ENCODE peak calls at places on chromosomes 7 and 10, in nine cellular contexts. J is Daoy, S is PC-3, I is dorsolateral prefrontal cortex, H is left ventricle myocardium superior, Y is heart right ventricle, R is stomach, V is Calu3, C is midbrain. G is an unnamed sample.
A peak's percentile ranks its signal among the peaks of the same experiment; 100 is the strongest.

GRCh38 chr10:11320809-11321520 is 290.5 kb downstream of the USP6NL start:
- DNase-seq in H (no peak), C (no peak), S (no peak), R (no peak), Y (no peak), I (no peak), J (no peak), V (no peak), G (no peak)

GRCh38 chr10:35559416-35559815 is 45.7 kb upstream of the GJD4 start:
- DNase-seq in I (no peak), V (no peak), S (no peak), H (no peak), Y (no peak), C (no peak), R (no peak), J (no peak), G (no peak)

GRCh38 chr10:14838582-14839304 is 637 bp downstream of the HSPA14 start:
- DNase-seq in Y (peak; percentile 15), C (no peak), S (no peak), J (peak; percentile 15), R (peak; percentile 30), V (peak; percentile 15), I (no peak), H (peak; percentile 35), G (peak; percentile 70)

GRCh38 chr7:157056957-157057902 is 46.8 kb upstream of the MNX1 start:
- DNase-seq in S (no peak), V (no peak), J (no peak), Y (no peak), C (no peak), R (no peak), H (no peak), I (no peak), G (no peak)

GRCh38 chr10:43226851-43227845 is 39.7 kb downstream of the RASGEF1A start:
- DNase-seq in H (peak; percentile 16), J (no peak), R (no peak), Y (no peak), V (no peak), C (no peak), S (no peak), I (peak; percentile 31), G (peak; percentile 10)

GRCh38 chr7:158698657-158699195 is 5.9 kb downstream of the NCAPG2 start:
- DNase-seq in R (no peak), V (no peak), S (no peak), C (no peak), J (no peak), I (no peak), Y (no peak), H (no peak), G (no peak)

GRCh38 chr7:157490465-157490912 is 153.7 kb downstream of the DNAJB6 start:
- DNase-seq in S (peak; percentile 95), C (peak; percentile 13), I (no peak), J (peak; percentile 95), H (no peak), Y (no peak), V (peak; percentile 47), R (peak; percentile 24), G (no peak)

GRCh38 chr10:77163670-77164348 is 473.8 kb downstream of the KCNMA1 start:
- DNase-seq in I (no peak), R (no peak), H (no peak), C (no peak), V (no peak), J (peak; percentile 95), S (peak; percentile 100), Y (no peak), G (no peak)

GRCh38 chr7:129887865-129888264 is 64.9 kb downstream of the UBE2H start:
- DNase-seq in J (no peak), C (no peak), H (no peak), Y (no peak), R (no peak), I (no peak), S (no peak), V (no peak), G (no peak)

GRCh38 chr10:97229322-97229721 is 43.6 kb upstream of the SLIT1 start:
- DNase-seq in R (no peak), I (no peak), S (peak; percentile 63), C (no peak), J (no peak), Y (no peak), V (no peak), H (no peak), G (no peak)

GRCh38 chr7:7761340-7761973 is 43.0 kb upstream of the RPA3 start:
- DNase-seq in Y (no peak), I (no peak), C (peak; percentile 61), V (no peak), H (no peak), R (no peak), J (no peak), S (peak; percentile 73), G (no peak)

GRCh38 chr7:132256721-132257212 is 319.5 kb downstream of the PLXNA4 start:
- DNase-seq in V (no peak), H (no peak), Y (no peak), S (no peak), R (no peak), I (no peak), C (no peak), J (no peak), G (no peak)

GRCh38 chr10:132534348-132535064 is 3.1 kb upstream of the INPP5A start:
- DNase-seq in S (no peak), J (peak; percentile 48), R (peak; percentile 11), C (no peak), I (no peak), V (no peak), Y (no peak), H (no peak), G (no peak)

GRCh38 chr10:98519936-98520335 is 73.2 kb upstream of the HPS1 start:
- DNase-seq in J (no peak), I (no peak), H (no peak), V (no peak), Y (no peak), C (no peak), R (no peak), S (no peak), G (no peak)

GRCh38 chr7:81812514-81813472 is 42.9 kb upstream of the HGF start:
- DNase-seq in Y (no peak), V (no peak), S (no peak), H (no peak), J (peak; percentile 5), C (no peak), I (no peak), R (no peak), G (no peak)

GRCh38 chr7:1851731-1852531 is 181.9 kb downstream of the ELFN1 start:
- DNase-seq in I (peak; percentile 37), Y (no peak), R (peak; percentile 72), S (no peak), V (no peak), C (no peak), J (no peak), H (peak; percentile 28), G (peak; percentile 78)

GRCh38 chr7:29449569-29450260 is 113.9 kb upstream of the PRR15 start:
- DNase-seq in Y (no peak), H (no peak), J (no peak), S (peak; percentile 81), C (no peak), R (no peak), V (no peak), I (no peak), G (no peak)

GRCh38 chr10:44333511-44333910 is 51.4 kb downstream of the CXCL12 start:
- DNase-seq in J (no peak), I (no peak), H (no peak), V (no peak), C (no peak), R (no peak), S (no peak), Y (no peak), G (no peak)

GRCh38 chr10:50622497-50623298 is 1.1 kb downstream of the SGMS1 start:
- DNase-seq in S (peak; percentile 73), J (peak; percentile 39), R (peak; percentile 49), V (peak; percentile 23), H (peak; percentile 66), I (no peak), C (peak; percentile 72), Y (peak; percentile 44), G (peak; percentile 62)

GRCh38 chr7:94367940-94368339 is 26.8 kb upstream of the COL1A2 start:
- DNase-seq in V (no peak), S (no peak), C (no peak), R (no peak), H (no peak), Y (no peak), I (no peak), J (peak; percentile 52), G (no peak)

GRCh38 chr10:130040351-130040750 is 70.3 kb downstream of the C10orf143 start:
- DNase-seq in J (no peak), I (no peak), S (no peak), C (no peak), R (no peak), H (no peak), V (no peak), Y (no peak), G (no peak)

GRCh38 chr10:118925404-118925803 is 104.1 kb upstream of the NANOS1 start:
- DNase-seq in H (no peak), J (no peak), R (no peak), C (no peak), I (no peak), V (no peak), S (no peak), Y (no peak), G (no peak)

GRCh38 chr10:7520496-7521485 is 110.0 kb upstream of the SFMBT2 start:
- DNase-seq in I (no peak), C (no peak), H (no peak), R (no peak), J (peak; percentile 13), Y (no peak), S (no peak), V (no peak), G (no peak)

GRCh38 chr10:17616403-17617030 is 657 bp downstream of the HACD1 start:
- DNase-seq in R (peak; percentile 83), S (peak; percentile 39), J (peak; percentile 57), C (no peak), Y (peak; percentile 74), I (peak; percentile 52), H (peak; percentile 92), V (peak; percentile 65), G (peak; percentile 80)

GRCh38 chr7:144853542-144853941 is 17.7 kb upstream of the TPK1 start:
- DNase-seq in Y (no peak), R (no peak), C (no peak), I (no peak), S (no peak), J (no peak), H (no peak), V (no peak), G (no peak)

GRCh38 chr10:79437111-79437814 is 8.2 kb downstream of the ZCCHC24 start:
- DNase-seq in R (no peak), I (no peak), C (no peak), S (peak; percentile 99), Y (no peak), H (no peak), J (peak; percentile 47), V (no peak), G (no peak)

GRCh38 chr10:52642208-52642607 is 130.4 kb downstream of the MBL2 start:
- DNase-seq in I (no peak), V (no peak), J (no peak), R (no peak), C (no peak), H (no peak), Y (no peak), S (no peak), G (no peak)

GRCh38 chr7:120060283-120060682 is 212.7 kb upstream of the KCND2 start:
- DNase-seq in H (no peak), J (no peak), V (no peak), R (no peak), S (no peak), C (no peak), Y (no peak), I (no peak), G (no peak)

GRCh38 chr10:75019360-75019759 is 92.1 kb upstream of the SAMD8 start:
- DNase-seq in S (peak; percentile 88), J (no peak), R (no peak), H (no peak), C (peak; percentile 38), I (no peak), Y (no peak), V (no peak), G (no peak)

GRCh38 chr10:71319042-71319799 is at the start of gene SLC29A3:
- DNase-seq in Y (peak; percentile 74), R (peak; percentile 85), J (peak; percentile 88), C (peak; percentile 83), H (peak; percentile 90), V (peak; percentile 88), S (peak; percentile 79), I (peak; percentile 81), G (peak; percentile 89)

GRCh38 chr10:109106604-109107003 is 816.7 kb downstream of the XPNPEP1 start:
- DNase-seq in J (no peak), S (no peak), I (no peak), R (no peak), V (no peak), C (no peak), Y (no peak), H (no peak), G (no peak)

G was measured in right lobe of liver.